ENCODE peak calls at places on chromosomes 7 and 10, in eight cellular contexts. Z, J, A, R, L, B, O and Q are unnamed samples.

GRCh38 chr10:102196893-102197292 is 29.2 kb upstream of the ELOVL3 start:
- DNase-seq in L (no peak), A (no peak), O (no peak), R (no peak), Z (no peak), B (no peak), J (no peak), Q (no peak)

GRCh38 chr7:44084695-44085094 is 2.4 kb upstream of the POLM start:
- DNase-seq in L (no peak), Z (peak), J (no peak), A (no peak), B (no peak), O (no peak), R (no peak), Q (no peak)

GRCh38 chr10:88994034-88994433 is 3.4 kb downstream of the FAS start:
- DNase-seq in O (no peak), Z (peak), J (no peak), A (peak), L (no peak), B (no peak), R (no peak), Q (no peak)

GRCh38 chr7:43108255-43109011 is 4.0 kb upstream of the HECW1 start:
- DNase-seq in Z (peak), J (peak), O (peak), A (peak), B (peak), L (no peak), R (peak), Q (no peak)

GRCh38 chr7:150961510-150962284 is 16.4 kb downstream of the KCNH2 start:
- DNase-seq in J (no peak), L (no peak), R (no peak), O (no peak), Z (no peak), A (no peak), B (peak), Q (no peak)

GRCh38 chr7:155972247-155972646 is 160.0 kb upstream of the SHH start:
- DNase-seq in L (no peak), R (no peak), J (no peak), A (no peak), Z (no peak), B (no peak), O (no peak), Q (no peak)

GRCh38 chr10:118573512-118573911 is 21.9 kb downstream of the PRLHR start:
- DNase-seq in A (no peak), B (no peak), O (no peak), Z (no peak), L (no peak), J (no peak), R (no peak), Q (no peak)

GRCh38 chr10:27100800-27101347 is 580 bp upstream of the ANKRD26 start:
- DNase-seq in O (peak), J (peak), L (peak), B (no peak), R (no peak), Z (no peak), A (peak), Q (peak)

GRCh38 chr7:147722119-147722518 is 868.4 kb upstream of the C7orf33 start:
- DNase-seq in A (no peak), J (no peak), R (no peak), Z (no peak), B (no peak), L (no peak), O (no peak), Q (no peak)

GRCh38 chr10:122181901-122182799 is 88.9 kb upstream of the BTBD16 start:
- DNase-seq in J (no peak), B (no peak), O (no peak), L (no peak), R (no peak), Z (peak), A (no peak), Q (no peak)

GRCh38 chr7:110307776-110308175 is 783.2 kb upstream of the LRRN3 start:
- DNase-seq in B (no peak), J (no peak), A (no peak), Z (no peak), L (no peak), R (no peak), O (no peak), Q (no peak)

GRCh38 chr7:105014725-105015630 is 973 bp downstream of the KMT2E start:
- DNase-seq in J (peak), B (peak), R (no peak), A (peak), L (peak), O (peak), Z (peak), Q (peak)

GRCh38 chr10:115871855-115872254 is 401.2 kb downstream of the GFRA1 start:
- DNase-seq in J (no peak), B (no peak), O (no peak), L (no peak), A (no peak), R (no peak), Z (no peak), Q (no peak)